ENCODE peak calls at places on chromosomes 11 and 22, in nine cellular contexts. V is activated gamma-delta T cell treated with Interleukin-2 at 50 U/mL for 16 hours, P is WTC11, G is GDM1, Z is HuH-7, N is H9, M is NCI-H1092 treated with DMSO at 0.1 percent for 48 hours, B is brain pericyte, R is neuronal stem cell. C is an unnamed sample.

GRCh38 chr11:95512177-95512576 is 277.4 kb downstream of the FAM76B start:
- DNase-seq in V (no peak), P (no peak), G (no peak), Z (no peak), N (no peak), M (no peak), B (no peak), R (no peak), C (no peak)

GRCh38 chr11:20156876-20157613 is 3.2 kb downstream of the DBX1 start:
- DNase-seq in V (peak), P (peak), G (no peak), Z (no peak), N (no peak), M (no peak), B (no peak), R (peak), C (peak)

GRCh38 chr11:111518668-111519067 is 4.1 kb downstream of the HOATZ start:
- DNase-seq in V (no peak), P (no peak), G (no peak), Z (no peak), N (no peak), M (no peak), B (no peak), R (no peak), C (no peak)

GRCh38 chr22:48870436-48870835 is 957.2 kb downstream of the BRD1 start:
- DNase-seq in V (no peak), P (no peak), G (no peak), Z (no peak), N (no peak), M (no peak), B (no peak), R (no peak), C (no peak)

GRCh38 chr11:76674517-76675400 is 4.2 kb upstream of the LRRC32 start:
- DNase-seq in V (no peak), P (peak), G (no peak), Z (no peak), N (no peak), M (no peak), B (no peak), R (no peak), C (no peak)

GRCh38 chr11:59755701-59756495 is 722 bp downstream of the STX3 start:
- DNase-seq in V (peak), P (peak), G (no peak), Z (peak), N (peak), M (peak), B (no peak), R (peak), C (peak)

GRCh38 chr11:126152586-126152985 is 58.9 kb downstream of the RPUSD4 start:
- DNase-seq in V (no peak), P (no peak), G (no peak), Z (no peak), N (no peak), M (no peak), B (no peak), R (no peak), C (no peak)

GRCh38 chr11:110712643-110713468 is 619 bp upstream of the ARHGAP20 start:
- DNase-seq in V (no peak), P (peak), G (no peak), Z (no peak), N (peak), M (peak), B (no peak), R (peak), C (peak)

GRCh38 chr11:17822021-17822781 is 87.6 kb downstream of the KCNC1 start:
- DNase-seq in V (no peak), P (no peak), G (no peak), Z (no peak), N (no peak), M (no peak), B (no peak), R (no peak), C (no peak)

GRCh38 chr11:93728792-93729128 is 12.5 kb downstream of the TAF1D start:
- DNase-seq in V (no peak), P (no peak), G (no peak), Z (no peak), N (no peak), M (no peak), B (no peak), R (no peak), C (no peak)

GRCh38 chr11:67309661-67310061 is 6.3 kb downstream of the SSH3 start:
- DNase-seq in V (no peak), P (no peak), G (no peak), Z (no peak), N (no peak), M (no peak), B (no peak), R (no peak), C (no peak)

GRCh38 chr22:39446239-39446721 is 10.5 kb upstream of the MGAT3 start:
- DNase-seq in V (no peak), P (peak), G (no peak), Z (no peak), N (peak), M (no peak), B (no peak), R (no peak), C (no peak)

GRCh38 chr22:42127606-42128005 is 3.0 kb downstream of the CYP2D6 start:
- DNase-seq in V (no peak), P (no peak), G (no peak), Z (no peak), N (no peak), M (no peak), B (no peak), R (no peak), C (no peak)

GRCh38 chr22:32622004-32622761 is 147.6 kb downstream of the FBXO7 start:
- DNase-seq in V (no peak), P (peak), G (no peak), Z (peak), N (peak), M (no peak), B (no peak), R (peak), C (peak)

GRCh38 chr11:24131698-24132097 is 365.2 kb upstream of the LUZP2 start:
- DNase-seq in V (no peak), P (no peak), G (no peak), Z (no peak), N (no peak), M (no peak), B (no peak), R (no peak), C (no peak)

GRCh38 chr11:128658499-128658898 is 35.4 kb upstream of the FLI1 start:
- DNase-seq in V (no peak), P (no peak), G (no peak), Z (no peak), N (no peak), M (no peak), B (no peak), R (no peak), C (no peak)

GRCh38 chr11:121328213-121328966 is 35.8 kb downstream of the SC5D start:
- DNase-seq in V (peak), P (no peak), G (no peak), Z (no peak), N (no peak), M (no peak), B (no peak), R (no peak), C (no peak)

GRCh38 chr11:76653674-76654309 is 16.8 kb downstream of the LRRC32 start:
- DNase-seq in V (no peak), P (peak), G (no peak), Z (no peak), N (peak), M (no peak), B (peak), R (no peak), C (no peak)

GRCh38 chr11:58621586-58622262 is 741 bp upstream of the CNTF start:
- DNase-seq in V (no peak), P (no peak), G (no peak), Z (no peak), N (no peak), M (no peak), B (no peak), R (no peak), C (no peak)

GRCh38 chr22:30004101-30004500 is 76.2 kb upstream of the HORMAD2 start:
- DNase-seq in V (no peak), P (no peak), G (no peak), Z (no peak), N (no peak), M (no peak), B (no peak), R (no peak), C (no peak)

GRCh38 chr11:96389604-96390402 is at the start of the genes CCDC82 and JRKL:
- DNase-seq in V (peak), P (peak), G (peak), Z (peak), N (peak), M (peak), B (peak), R (peak), C (peak)

GRCh38 chr22:28116261-28116673 is 197.2 kb upstream of the PITPNB start:
- DNase-seq in V (no peak), P (no peak), G (no peak), Z (no peak), N (no peak), M (no peak), B (no peak), R (no peak), C (no peak)

GRCh38 chr22:37521236-37521739 is 2.1 kb upstream of the CARD10 start:
- DNase-seq in V (no peak), P (no peak), G (no peak), Z (no peak), N (no peak), M (no peak), B (no peak), R (no peak), C (no peak)

GRCh38 chr22:20111045-20111688 is 4.7 kb upstream of the RANBP1 start:
- DNase-seq in V (peak), P (no peak), G (no peak), Z (peak), N (no peak), M (peak), B (no peak), R (no peak), C (no peak)

GRCh38 chr11:122202161-122202950 is 86.3 kb upstream of the BLID start:
- DNase-seq in V (no peak), P (peak), G (no peak), Z (no peak), N (peak), M (no peak), B (no peak), R (no peak), C (peak)

GRCh38 chr11:13663631-13664071 is 4.8 kb upstream of the FAR1 start:
- DNase-seq in V (no peak), P (no peak), G (no peak), Z (no peak), N (no peak), M (no peak), B (no peak), R (no peak), C (no peak)

GRCh38 chr11:131534611-131535010 is 164.2 kb downstream of the NTM start:
- DNase-seq in V (no peak), P (no peak), G (no peak), Z (no peak), N (no peak), M (no peak), B (no peak), R (peak), C (no peak)

GRCh38 chr22:28884754-28885375 is 1.5 kb downstream of the ZNRF3 start:
- DNase-seq in V (no peak), P (no peak), G (no peak), Z (peak), N (no peak), M (no peak), B (no peak), R (no peak), C (no peak)

GRCh38 chr11:31421840-31422239 is 52.2 kb downstream of the DNAJC24 start:
- DNase-seq in V (no peak), P (no peak), G (no peak), Z (no peak), N (no peak), M (no peak), B (no peak), R (peak), C (no peak)

GRCh38 chr22:48649466-48649865 is 1178.2 kb downstream of the BRD1 start:
- DNase-seq in V (no peak), P (no peak), G (no peak), Z (no peak), N (no peak), M (no peak), B (no peak), R (no peak), C (no peak)

GRCh38 chr22:40826984-40827741 is 8.0 kb upstream of the SLC25A17 start:
- DNase-seq in V (no peak), P (peak), G (no peak), Z (no peak), N (no peak), M (no peak), B (no peak), R (no peak), C (no peak)

GRCh38 chr11:47233989-47234668 is 14.5 kb downstream of the ACP2 start:
- DNase-seq in V (no peak), P (peak), G (no peak), Z (peak), N (peak), M (peak), B (no peak), R (no peak), C (no peak)

GRCh38 chr11:128553662-128554392 is 33.5 kb downstream of the ETS1 start:
- DNase-seq in V (no peak), P (no peak), G (no peak), Z (no peak), N (no peak), M (peak), B (no peak), R (no peak), C (no peak)

GRCh38 chr11:132941024-132941646 is 591.2 kb downstream of the OPCML start:
- DNase-seq in V (no peak), P (no peak), G (no peak), Z (no peak), N (no peak), M (peak), B (no peak), R (peak), C (no peak)

GRCh38 chr11:61683116-61683515 is 2.9 kb downstream of the DAGLA start:
- DNase-seq in V (no peak), P (no peak), G (no peak), Z (no peak), N (peak), M (no peak), B (no peak), R (no peak), C (no peak)

C was measured in ecto neural progenitor cell.